ENCODE peak calls at places on chromosomes 7 and 10, in six cellular contexts. A is CD8-positive, alpha-beta T cell; R is GM23338; M is stomach; N is PC-9; X is heart left ventricle. C is an unnamed sample.

GRCh38 chr7:107874605-107875446 is 16.2 kb upstream of the DLD start:
- DNase-seq in X (no peak), R (peak), N (no peak), A (peak), M (peak), C (peak)

GRCh38 chr10:42941245-42941644 is 135.6 kb upstream of the RET start:
- DNase-seq in X (no peak), M (peak), R (no peak), N (no peak), A (no peak), C (no peak)

GRCh38 chr10:6269953-6270867 is 67.5 kb downstream of the PFKFB3 start:
- DNase-seq in N (no peak), R (no peak), M (peak), A (peak), X (no peak), C (no peak)

GRCh38 chr10:96306516-96306915 is 2.3 kb downstream of the DNTT start:
- DNase-seq in R (no peak), A (no peak), N (no peak), M (no peak), X (peak), C (no peak)

GRCh38 chr10:127175357-127176110 is 20.9 kb downstream of the INSYN2A start:
- DNase-seq in A (no peak), X (no peak), N (no peak), M (no peak), R (no peak), C (no peak)

GRCh38 chr7:94352854-94353253 is 41.8 kb upstream of the COL1A2 start:
- DNase-seq in N (no peak), X (no peak), A (no peak), M (no peak), R (no peak), C (no peak)

GRCh38 chr7:51251292-51251691 is 65.3 kb downstream of the COBL start:
- DNase-seq in M (no peak), X (no peak), N (peak), A (no peak), R (no peak), C (no peak)

GRCh38 chr10:63738410-63738809 is 217.2 kb downstream of the REEP3 start:
- DNase-seq in M (no peak), R (no peak), X (no peak), A (no peak), N (no peak), C (peak)

GRCh38 chr10:12463459-12463838 is 114.1 kb downstream of the CAMK1D start:
- DNase-seq in R (no peak), A (no peak), M (no peak), N (no peak), X (no peak), C (no peak)

GRCh38 chr10:22670796-22671195 is 43.6 kb downstream of the PIP4K2A start:
- DNase-seq in R (no peak), A (no peak), M (no peak), N (no peak), X (peak), C (no peak)

GRCh38 chr10:44706745-44707144 is 204.4 kb upstream of the TMEM72 start:
- DNase-seq in A (no peak), R (no peak), X (no peak), M (no peak), N (no peak), C (peak)

GRCh38 chr10:17891435-17891834 is 60.3 kb upstream of the SLC39A12 start:
- DNase-seq in X (no peak), N (no peak), R (no peak), A (no peak), M (no peak), C (no peak)

GRCh38 chr7:16421333-16422099 is at the start of gene CRPPA:
- DNase-seq in R (peak), N (peak), M (no peak), A (peak), X (peak), C (no peak)

GRCh38 chr7:73512018-73512780 is 9.9 kb downstream of the BAZ1B start:
- DNase-seq in N (no peak), X (no peak), M (no peak), R (no peak), A (no peak), C (peak)

DNA sequence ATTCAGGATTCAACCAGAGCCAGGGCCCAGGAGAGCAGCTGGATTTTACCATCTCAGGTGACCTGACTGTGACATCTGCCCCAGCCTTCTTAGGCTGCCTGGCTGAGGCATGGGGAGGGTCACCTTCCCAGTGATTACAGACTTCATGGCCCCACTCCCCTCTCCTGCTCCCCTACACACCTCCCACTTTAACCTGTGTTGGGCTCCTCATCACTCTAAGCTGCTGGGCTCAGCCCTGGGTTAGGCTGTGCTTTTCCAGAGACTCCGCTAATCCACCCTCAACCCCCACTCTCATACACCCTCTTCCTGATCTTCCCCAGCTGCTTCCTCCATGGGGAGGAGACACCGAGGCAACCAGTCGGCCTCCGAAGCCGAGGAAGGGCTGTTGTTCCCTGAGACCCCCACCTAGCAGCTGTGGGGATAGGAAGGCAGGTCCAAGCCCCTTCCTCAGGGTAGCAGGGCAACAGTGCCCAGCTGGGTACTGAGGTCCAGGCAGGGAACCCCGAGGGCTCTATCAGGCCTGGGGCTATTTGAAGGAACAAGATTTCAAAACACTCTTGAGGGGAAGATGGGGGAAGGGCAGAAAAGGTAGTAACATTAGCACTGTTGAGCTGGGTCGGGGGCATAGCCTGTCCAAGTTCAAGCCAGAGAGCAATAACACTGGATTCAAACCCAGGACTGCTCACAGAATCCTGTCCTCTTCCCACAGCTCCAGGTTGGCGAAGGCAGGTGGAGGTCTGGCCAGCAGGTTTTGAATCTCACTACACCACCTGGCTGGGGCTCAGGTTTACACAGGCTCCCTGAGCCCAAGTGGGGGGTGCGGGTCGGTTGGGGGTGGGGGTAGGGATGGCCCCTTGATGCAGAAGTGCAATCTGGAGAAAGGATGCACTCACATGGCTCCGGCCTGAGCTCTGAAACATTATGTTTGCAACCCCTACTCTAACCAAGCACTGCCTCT is 1.8 kb downstream of the IMPDH1 start:
- DNase-seq in R (no peak), A (no peak), M (no peak), X (no peak), N (no peak), C (no peak)
- H3K27ac ChIP-seq in R (no peak), A (no peak), M (peak), X (peak), N (no peak), C (no peak)

GRCh38 chr10:14975672-14976273 is 16.6 kb downstream of the MEIG1 start:
- DNase-seq in N (peak), X (no peak), A (no peak), M (no peak), R (peak), C (no peak)
- TF ChIP-seq CTCF in N (peak), X (no peak), A (no peak), M (no peak), R (peak), C (peak)

DNA sequence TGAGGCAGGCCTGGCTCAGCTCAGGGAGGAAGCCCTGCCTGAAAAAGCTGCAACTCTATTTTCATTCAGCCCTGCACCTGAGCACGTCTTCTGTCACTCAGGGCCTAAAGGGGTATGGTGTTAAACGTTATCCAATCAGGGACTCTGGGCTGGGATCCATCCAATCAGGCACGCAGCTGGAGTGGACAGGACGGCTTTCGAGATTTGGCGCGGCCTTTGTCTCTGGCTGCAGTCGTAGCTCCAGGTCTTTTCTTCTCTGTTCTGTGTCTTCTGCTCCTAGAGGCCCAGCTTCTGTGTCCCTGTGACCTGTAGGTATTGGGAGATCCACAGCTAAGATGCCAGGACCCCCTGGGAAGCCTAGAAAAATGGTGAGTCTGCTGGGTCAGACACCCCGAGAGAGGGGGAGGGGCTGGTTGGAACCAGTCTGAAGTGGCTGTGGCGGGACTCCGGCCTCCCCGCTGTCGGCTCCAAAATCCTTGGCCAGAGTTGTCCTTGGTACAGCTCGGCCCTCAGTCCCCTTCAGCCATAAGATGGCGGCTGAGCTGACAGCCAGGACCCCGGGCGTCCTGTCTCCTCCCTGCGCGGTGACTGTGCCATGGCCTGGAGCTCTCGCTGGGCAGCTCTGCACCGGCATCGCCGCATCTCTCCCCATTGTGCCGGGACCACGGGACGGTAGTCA is 11.7 kb upstream of the ZNF680 start:
- DNase-seq in M (no peak), A (no peak), N (peak), X (peak), R (peak), C (peak)
- H3K27ac ChIP-seq in M (no peak), A (no peak), N (no peak), X (no peak), R (peak), C (no peak)

GRCh38 chr7:117857718-117858117 is 15.5 kb downstream of the CTTNBP2 start:
- DNase-seq in M (no peak), A (no peak), X (no peak), N (no peak), R (no peak), C (no peak)
- TF ChIP-seq CTCF in M (no peak), A (no peak), X (no peak), N (no peak), R (no peak), C (no peak)

GRCh38 chr7:124059375-124059774 is 26.5 kb upstream of the TMEM229A start:
- DNase-seq in R (no peak), M (no peak), N (no peak), X (no peak), A (no peak), C (no peak)
- H3K27ac ChIP-seq in R (no peak), M (no peak), N (no peak), X (no peak), A (no peak), C (no peak)

DNA sequence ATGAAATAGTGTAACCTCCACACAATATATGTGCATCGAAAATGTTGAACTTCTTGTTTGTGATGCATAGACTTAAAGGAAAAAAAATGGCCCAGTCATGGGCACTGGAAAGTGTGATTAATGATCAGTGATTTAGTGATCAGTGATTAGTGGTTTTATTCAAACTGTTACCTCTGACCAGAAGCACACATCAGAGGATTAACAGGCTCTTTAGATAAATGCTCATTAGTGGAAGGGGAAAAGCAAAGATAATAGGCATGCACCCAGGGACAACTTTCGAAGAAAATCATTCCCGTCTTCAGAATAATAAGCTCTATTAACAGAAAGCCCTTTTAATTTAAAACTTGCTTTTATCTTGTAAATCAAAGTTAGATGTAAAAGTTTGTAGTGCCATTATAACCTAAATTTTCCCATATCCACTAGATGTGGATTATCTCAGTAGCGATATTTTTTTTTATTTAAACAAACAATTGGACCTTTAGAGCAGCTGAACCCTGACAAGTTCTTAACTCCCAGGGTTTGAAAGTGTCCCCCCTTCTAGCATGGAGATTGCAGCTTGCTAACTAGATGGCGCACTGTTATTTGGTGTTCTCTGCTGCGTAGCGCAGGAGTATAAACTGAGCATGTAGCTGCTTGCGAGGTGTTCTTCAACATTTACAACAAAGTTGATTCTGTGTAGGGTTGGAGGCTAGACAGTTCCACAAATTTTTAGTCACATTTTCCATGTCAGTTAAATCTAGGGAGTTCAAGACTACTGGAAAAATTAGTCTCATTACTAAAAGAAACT is at the start of gene CREB5:
- DNase-seq in R (peak), X (no peak), A (no peak), N (no peak), M (no peak), C (no peak)
- TF ChIP-seq CTCF in R (peak), X (no peak), A (no peak), N (no peak), M (no peak), C (peak)

DNA sequence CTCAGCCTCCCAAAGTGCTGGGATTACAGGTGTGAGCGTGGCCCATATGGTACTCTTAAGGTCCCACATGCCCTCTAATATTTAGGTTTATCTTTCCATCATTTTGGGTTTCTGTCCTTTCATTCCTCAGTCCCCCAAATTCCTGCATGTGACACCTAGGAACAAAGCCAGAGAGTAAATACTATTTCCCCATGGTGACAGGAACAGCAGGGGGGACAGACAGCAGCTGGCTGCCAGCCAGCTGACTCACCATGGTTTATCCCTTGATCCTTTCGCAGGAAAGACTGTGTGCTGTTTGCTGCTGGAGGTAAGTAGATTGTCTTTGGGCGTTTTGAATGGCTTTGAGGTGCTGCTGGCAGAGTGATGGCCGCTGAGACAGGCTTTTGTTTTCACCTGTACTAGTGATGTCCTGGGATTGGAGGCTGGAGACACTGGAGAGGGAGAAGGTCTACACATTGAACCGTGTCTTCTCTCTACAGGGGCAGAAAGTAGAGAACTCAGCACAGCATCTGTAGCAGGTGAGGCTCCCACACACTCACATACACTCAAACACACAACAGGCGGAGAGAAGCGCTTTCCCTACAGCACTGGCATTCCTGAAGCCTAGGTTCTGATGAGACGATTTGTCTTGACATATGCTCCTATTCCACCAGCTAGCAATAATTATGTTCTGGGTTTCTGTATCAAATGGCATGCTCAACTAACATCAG is 83.7 kb upstream of the EFCAB10 start:
- DNase-seq in A (no peak), N (peak), R (peak), X (no peak), M (no peak), C (peak)
- H3K27ac ChIP-seq in A (no peak), N (no peak), R (peak), X (no peak), M (no peak), C (no peak)

DNA sequence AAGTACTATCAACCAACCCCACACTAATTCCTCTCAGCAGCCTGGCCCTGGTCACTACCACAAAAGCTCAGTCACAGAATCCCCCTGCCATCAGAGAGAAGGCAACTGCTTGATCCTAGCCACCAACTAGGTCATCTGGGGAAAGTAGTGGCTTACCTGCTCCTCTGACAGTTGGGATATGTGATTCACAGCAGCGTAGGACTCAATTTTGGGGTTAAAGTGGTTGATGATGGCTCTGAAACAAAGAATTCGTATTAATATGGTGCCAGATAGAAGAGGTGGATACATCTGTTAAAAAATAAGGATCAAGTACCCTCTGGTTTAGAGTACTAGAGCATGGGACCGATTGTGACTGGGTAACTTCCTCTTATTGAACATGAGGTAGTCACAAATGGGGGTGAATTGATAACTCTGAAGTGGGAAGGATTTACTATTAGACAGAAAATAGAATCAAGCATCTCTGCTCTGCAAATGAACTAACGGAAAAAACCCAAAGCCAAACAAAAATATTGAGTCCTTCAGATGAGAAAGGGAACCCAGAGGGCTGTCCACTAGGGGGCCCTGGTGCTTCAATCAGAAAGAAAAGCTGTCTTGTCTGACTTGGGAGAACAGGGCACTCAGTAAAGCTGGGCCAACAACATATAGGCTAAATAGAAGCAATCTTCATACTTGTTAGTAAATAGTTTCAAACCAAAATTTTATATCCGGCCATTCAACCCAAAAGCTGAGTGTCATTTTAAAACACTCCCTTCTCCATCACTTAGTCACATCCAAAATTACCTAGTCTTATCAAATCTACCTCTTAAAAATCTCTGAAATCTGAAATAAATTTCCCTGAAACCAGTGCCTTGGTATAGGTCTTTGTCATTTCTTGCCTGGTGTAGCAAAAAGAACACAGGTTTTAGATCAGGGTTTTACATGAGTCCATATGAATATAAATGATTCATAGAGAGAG is 45.9 kb upstream of the KCNIP2 start:
- DNase-seq in N (peak), M (peak), A (peak), X (peak), R (peak), C (peak)
- TF ChIP-seq CTCF in N (peak), M (peak), A (peak), X (peak), R (peak), C (peak)

GRCh38 chr10:86756511-86757109 is at the start of gene BMPR1A:
- DNase-seq in R (peak), X (no peak), N (no peak), M (peak), A (no peak), C (peak)
- H3K27ac ChIP-seq in R (peak), X (peak), N (peak), M (peak), A (peak), C (peak)

DNA sequence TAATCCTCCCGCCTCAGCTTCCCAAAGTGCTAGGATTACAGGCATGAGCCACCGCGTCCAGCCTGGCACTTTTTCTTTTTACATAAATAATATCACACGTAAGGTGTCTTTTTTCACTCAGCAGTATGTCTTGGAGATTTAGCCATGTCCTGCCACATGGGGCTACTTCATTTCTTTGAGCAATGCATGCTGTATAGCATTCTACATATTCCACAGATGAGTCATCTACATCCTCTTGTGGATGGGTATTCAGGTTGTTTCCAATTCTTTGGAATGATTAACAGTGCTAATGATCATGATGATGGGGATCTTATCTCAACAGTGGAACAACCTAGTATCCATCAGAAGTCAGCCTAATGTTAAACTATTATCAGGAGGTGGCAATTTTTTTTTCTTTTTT is 50.8 kb downstream of the ZNF503 start:
- DNase-seq in R (no peak), N (peak), X (no peak), M (no peak), A (no peak), C (peak)
- TF ChIP-seq CTCF in R (no peak), N (no peak), X (no peak), M (no peak), A (no peak), C (no peak)

C was measured in brain microvascular endothelial cell.